ENCODE peak calls at places on chromosomes 12 and 14, in seven cellular contexts. D is IMR-90, Q is kidney, C is right lobe of liver, J is AG04450, H is HFF-Myc, M is lung. V is an unnamed sample.

GRCh38 chr14:53538316-53538851 is 385.3 kb upstream of the DDHD1 start:
- DNase-seq in J (peak; percentile 56), D (peak; percentile 60), H (peak; percentile 84), M (no peak), Q (no peak), C (no peak), V (no peak)

GRCh38 chr14:105350450-105351244 is 36.1 kb downstream of the PACS2 start:
- DNase-seq in Q (no peak), H (no peak), C (peak; percentile 62), M (no peak), D (no peak), J (no peak), V (no peak)

GRCh38 chr12:52741378-52742195 is 35.6 kb downstream of the KRT76 start:
- DNase-seq in H (peak; percentile 31), M (peak; percentile 50), C (no peak), Q (no peak), J (no peak), D (peak; percentile 46), V (peak; percentile 72)

GRCh38 chr12:52976574-52977071 is 27.7 kb downstream of the KRT18 start:
- DNase-seq in H (no peak), D (peak; percentile 70), C (no peak), Q (no peak), M (no peak), J (peak; percentile 24), V (no peak)

GRCh38 chr12:100332852-100333251 is 24.0 kb upstream of the SLC17A8 start:
- DNase-seq in M (no peak), D (no peak), H (no peak), C (no peak), J (no peak), Q (no peak), V (no peak)

GRCh38 chr14:104690861-104691455 is 1.5 kb downstream of the INF2 start:
- DNase-seq in H (no peak), J (no peak), D (no peak), M (no peak), C (no peak), Q (no peak), V (no peak)

GRCh38 chr12:1644523-1645438 is 15.8 kb downstream of the WNT5B start:
- DNase-seq in M (peak; percentile 58), H (peak; percentile 53), J (peak; percentile 55), C (no peak), Q (peak; percentile 86), D (peak; percentile 91), V (peak; percentile 82)

GRCh38 chr12:29610473-29611174 is 113.1 kb upstream of the OVCH1 start:
- DNase-seq in D (no peak), H (no peak), C (no peak), Q (no peak), M (no peak), J (no peak), V (no peak)

GRCh38 chr12:70721958-70722357 is 84.7 kb upstream of the PTPRB start:
- DNase-seq in Q (no peak), J (no peak), C (no peak), D (no peak), M (no peak), H (no peak), V (no peak)

GRCh38 chr12:53191885-53192530 is 11.3 kb upstream of the CSAD start:
- DNase-seq in Q (no peak), M (no peak), J (no peak), H (no peak), D (no peak), C (no peak), V (no peak)

GRCh38 chr12:29752121-29752520 is 31.6 kb downstream of the TMTC1 start:
- DNase-seq in Q (no peak), D (peak; percentile 71), H (no peak), C (no peak), M (no peak), J (no peak), V (no peak)

GRCh38 chr14:53109028-53109687 is 44.0 kb downstream of the DDHD1 start:
- DNase-seq in Q (no peak), M (no peak), H (no peak), C (no peak), J (no peak), D (no peak), V (no peak)

GRCh38 chr12:40287369-40287975 is 62.7 kb downstream of the LRRK2 start:
- DNase-seq in M (no peak), D (no peak), C (no peak), Q (no peak), J (no peak), H (no peak), V (no peak)

GRCh38 chr12:30806989-30807694 is 52.4 kb upstream of the CAPRIN2 start:
- DNase-seq in D (peak; percentile 76), M (no peak), J (no peak), H (no peak), C (no peak), Q (no peak), V (peak; percentile 53)

GRCh38 chr12:92551853-92552397 is 150.9 kb upstream of the PLEKHG7 start:
- DNase-seq in J (no peak), C (no peak), H (no peak), Q (no peak), D (peak; percentile 73), M (no peak), V (no peak)

GRCh38 chr14:50028458-50028857 is 87.9 kb downstream of the VCPKMT start:
- DNase-seq in J (no peak), M (no peak), Q (no peak), H (no peak), D (no peak), C (no peak), V (no peak)

GRCh38 chr14:74569826-74570591 is 42.0 kb downstream of the LTBP2 start:
- DNase-seq in M (no peak), D (peak; percentile 21), J (no peak), C (peak; percentile 37), H (no peak), Q (no peak), V (no peak)

GRCh38 chr14:59664741-59665140 is 88.1 kb upstream of the CCDC175 start:
- DNase-seq in D (no peak), C (no peak), H (peak; percentile 2), Q (no peak), J (no peak), M (no peak), V (no peak)

GRCh38 chr12:57744194-57744776 is 554 bp upstream of the TSPAN31 start:
- DNase-seq in M (peak; percentile 81), J (no peak), C (peak; percentile 75), D (peak; percentile 85), H (no peak), Q (no peak), V (peak; percentile 82)

DNA sequence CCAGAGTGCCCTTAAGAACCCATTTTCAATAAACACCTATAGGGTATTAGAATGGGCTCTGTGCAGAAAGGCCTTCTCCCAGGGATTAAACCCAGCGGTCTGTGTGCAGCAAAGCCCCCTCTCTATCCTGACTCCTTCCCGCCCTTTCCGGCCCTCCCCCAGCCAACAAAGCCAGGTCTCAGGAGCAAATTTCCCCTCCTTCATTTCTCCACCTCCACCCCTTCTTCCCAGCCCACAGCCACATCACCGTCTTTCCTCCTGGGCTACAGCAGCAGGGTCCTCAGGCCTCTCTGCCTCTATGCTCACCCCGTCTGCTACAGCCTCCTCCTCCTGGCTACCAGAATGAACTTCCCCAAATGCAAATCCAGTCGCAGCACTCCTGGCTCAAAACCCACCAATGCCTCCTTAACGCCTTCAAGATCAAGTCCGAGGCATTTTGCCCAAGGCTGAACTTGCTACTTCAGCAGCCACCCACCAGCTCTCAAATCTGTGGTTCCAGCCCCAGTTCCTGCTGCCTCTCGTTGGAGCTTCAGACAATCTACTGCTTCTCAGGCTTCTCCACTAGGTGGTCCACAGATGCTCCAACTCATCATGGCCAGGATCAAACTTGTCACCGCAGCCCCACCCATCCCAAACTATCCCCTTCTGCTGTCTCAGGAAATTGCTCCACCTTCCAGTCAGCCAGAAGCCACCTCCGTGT is 134.8 kb downstream of the BCL11B start:
- DNase-seq in Q (peak; percentile 31), M (peak; percentile 15), H (no peak), C (no peak), D (no peak), J (no peak), V (no peak)
- TF ChIP-seq CTCF in Q (no peak), M (no peak), H (no peak), C (no peak), D (no peak), J (no peak), V (no peak)

GRCh38 chr12:114476159-114476558 is 70.2 kb upstream of the TBX5 start:
- DNase-seq in M (no peak), H (peak; percentile 33), J (peak; percentile 11), C (no peak), Q (no peak), D (peak; percentile 66), V (no peak)
- TF ChIP-seq CTCF in M (no peak), H (peak; percentile 48), J (peak; percentile 63), C (peak; percentile 31), Q (no peak), D (peak; percentile 71), V (no peak)

DNA sequence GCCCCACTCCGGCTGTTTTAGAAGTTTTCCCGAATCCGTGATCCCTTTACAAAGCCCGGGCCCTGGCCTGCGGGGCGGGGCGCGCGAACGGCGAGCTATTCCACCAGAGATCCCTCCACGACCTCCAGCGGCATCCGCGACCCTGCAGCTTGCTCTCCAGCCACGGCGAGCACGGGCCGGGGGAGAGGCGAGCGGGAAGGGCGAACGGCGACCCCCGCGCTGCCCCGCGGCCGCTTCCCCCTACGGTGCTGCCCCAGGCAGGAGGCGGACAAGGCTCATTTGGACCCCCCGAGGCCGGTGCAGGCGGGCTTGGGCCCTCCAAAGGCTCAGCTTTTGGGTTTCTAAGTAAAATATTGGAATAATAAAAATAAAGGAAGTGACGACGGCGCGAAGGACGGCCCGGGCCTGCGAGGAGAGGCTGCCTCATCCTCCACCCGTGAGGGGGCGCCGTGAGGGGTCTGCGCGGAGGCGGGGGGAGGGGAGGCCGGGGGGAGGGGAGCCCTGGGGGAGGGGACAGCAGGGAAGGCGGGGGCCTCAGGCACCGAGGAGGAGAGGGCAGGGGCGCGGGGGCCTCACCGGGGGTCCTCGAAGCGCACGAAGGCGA is 600 bp downstream of the SRSF9 start:
- DNase-seq in D (peak; percentile 10), M (peak; percentile 38), J (no peak), H (no peak), C (no peak), Q (peak; percentile 89), V (peak; percentile 8)
- TF ChIP-seq CTCF in D (no peak), M (no peak), J (peak; percentile 7), H (no peak), C (no peak), Q (no peak), V (no peak)

DNA sequence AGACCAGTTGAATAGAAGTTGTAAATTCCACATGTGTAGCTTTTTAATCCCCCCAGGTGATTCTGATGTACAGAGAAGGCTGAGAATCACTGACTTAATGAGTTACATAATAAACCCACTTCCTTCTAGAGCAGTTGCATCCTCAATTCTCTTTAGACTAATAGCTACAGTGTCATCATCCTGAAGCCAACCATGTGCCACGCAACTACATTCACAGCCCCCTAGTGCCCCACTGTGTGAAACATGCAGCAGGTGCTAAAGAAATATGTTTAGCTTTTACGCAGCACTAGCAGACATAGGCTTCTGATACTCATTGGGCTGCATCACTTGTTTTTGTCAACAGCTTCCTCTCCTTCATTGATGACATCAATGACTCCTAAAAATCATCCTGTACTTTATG is 1168.3 kb downstream of the BCL11B start:
- DNase-seq in D (no peak), M (no peak), H (no peak), Q (no peak), C (no peak), J (no peak), V (no peak)
- TF ChIP-seq CTCF in D (no peak), M (no peak), H (no peak), Q (no peak), C (no peak), J (no peak), V (no peak)

GRCh38 chr14:103281496-103282231 is 52.4 kb upstream of the EIF5 start:
- DNase-seq in C (peak; percentile 84), Q (peak; percentile 80), M (no peak), H (no peak), D (peak; percentile 62), J (no peak), V (peak; percentile 47)
- TF ChIP-seq CTCF in C (peak; percentile 29), Q (peak; percentile 75), M (no peak), H (peak; percentile 55), D (peak; percentile 61), J (peak; percentile 66), V (no peak)

GRCh38 chr14:35944847-35945246 is 118.7 kb downstream of the BRMS1L start:
- DNase-seq in H (no peak), J (no peak), M (no peak), Q (no peak), C (no peak), D (no peak), V (no peak)
- TF ChIP-seq CTCF in H (peak; percentile 15), J (no peak), M (no peak), Q (no peak), C (no peak), D (no peak), V (no peak)